ENCODE peak calls at places on chromosomes 4 and X, in ten cellular contexts. One of them, this sample, is unnamed.

GRCh38 chr4:130849985-130850632 is 1754.2 kb downstream of the C4orf33 start:
- DNase-seq in mammary epithelial cell: no peak
- DNase-seq in RWPE1: no peak
- DNase-seq in H9: no peak
- DNase-seq in lower leg skin: no peak
- DNase-seq in CD14-positive monocyte: no peak
- DNase-seq in psoas muscle: no peak
- DNase-seq in coronary artery: no peak
- DNase-seq in fibroblast of mammary gland: peak
- DNase-seq in CD4-positive, alpha-beta T cell: no peak
- DNase-seq in this sample: no peak

GRCh38 chrX:109336141-109336540 is 145.7 kb downstream of the GUCY2F start:
- DNase-seq in coronary artery: no peak
- DNase-seq in fibroblast of mammary gland: no peak
- DNase-seq in CD14-positive monocyte: no peak
- DNase-seq in mammary epithelial cell: no peak
- DNase-seq in lower leg skin: no peak
- DNase-seq in CD4-positive, alpha-beta T cell: no peak
- DNase-seq in RWPE1: no peak
- DNase-seq in H9: no peak
- DNase-seq in psoas muscle: no peak
- DNase-seq in this sample: no peak

GRCh38 chr4:113384600-113384999 is 335.1 kb downstream of the ANK2 start:
- DNase-seq in fibroblast of mammary gland: peak
- DNase-seq in CD14-positive monocyte: no peak
- DNase-seq in psoas muscle: no peak
- DNase-seq in CD4-positive, alpha-beta T cell: no peak
- DNase-seq in lower leg skin: no peak
- DNase-seq in H9: no peak
- DNase-seq in RWPE1: peak
- DNase-seq in coronary artery: no peak
- DNase-seq in mammary epithelial cell: peak
- DNase-seq in this sample: no peak

GRCh38 chrX:71991164-71991563 is 80.5 kb downstream of the NHSL2 start:
- DNase-seq in lower leg skin: peak
- DNase-seq in CD4-positive, alpha-beta T cell: no peak
- DNase-seq in H9: no peak
- DNase-seq in CD14-positive monocyte: no peak
- DNase-seq in fibroblast of mammary gland: no peak
- DNase-seq in mammary epithelial cell: no peak
- DNase-seq in coronary artery: no peak
- DNase-seq in RWPE1: no peak
- DNase-seq in psoas muscle: no peak
- DNase-seq in this sample: no peak

GRCh38 chr4:110620352-110621327 is 2.2 kb downstream of the PITX2 start:
- DNase-seq in lower leg skin: peak
- DNase-seq in CD14-positive monocyte: no peak
- DNase-seq in fibroblast of mammary gland: no peak
- DNase-seq in coronary artery: peak
- DNase-seq in CD4-positive, alpha-beta T cell: no peak
- DNase-seq in psoas muscle: peak
- DNase-seq in H9: peak
- DNase-seq in RWPE1: peak
- DNase-seq in mammary epithelial cell: no peak
- DNase-seq in this sample: peak

GRCh38 chr4:147060171-147060931 is 114.7 kb upstream of the TTC29 start:
- DNase-seq in CD4-positive, alpha-beta T cell: no peak
- DNase-seq in RWPE1: no peak
- DNase-seq in CD14-positive monocyte: no peak
- DNase-seq in H9: no peak
- DNase-seq in mammary epithelial cell: peak
- DNase-seq in psoas muscle: no peak
- DNase-seq in coronary artery: no peak
- DNase-seq in fibroblast of mammary gland: peak
- DNase-seq in lower leg skin: no peak
- DNase-seq in this sample: no peak

GRCh38 chrX:23228950-23229448 is 105.7 kb upstream of the PTCHD1 start:
- DNase-seq in H9: no peak
- DNase-seq in coronary artery: no peak
- DNase-seq in fibroblast of mammary gland: no peak
- DNase-seq in lower leg skin: no peak
- DNase-seq in psoas muscle: no peak
- DNase-seq in CD14-positive monocyte: no peak
- DNase-seq in mammary epithelial cell: no peak
- DNase-seq in RWPE1: no peak
- DNase-seq in CD4-positive, alpha-beta T cell: no peak
- DNase-seq in this sample: no peak

GRCh38 chr4:164902608-164903007 is 25.6 kb downstream of the APELA start:
- DNase-seq in H9: no peak
- DNase-seq in RWPE1: no peak
- DNase-seq in lower leg skin: no peak
- DNase-seq in fibroblast of mammary gland: no peak
- DNase-seq in mammary epithelial cell: no peak
- DNase-seq in coronary artery: no peak
- DNase-seq in psoas muscle: no peak
- DNase-seq in CD14-positive monocyte: no peak
- DNase-seq in CD4-positive, alpha-beta T cell: no peak
- DNase-seq in this sample: no peak

GRCh38 chrX:155767101-155767878 is 113.9 kb upstream of the VAMP7 start:
- DNase-seq in RWPE1: peak
- DNase-seq in fibroblast of mammary gland: peak
- DNase-seq in lower leg skin: no peak
- DNase-seq in psoas muscle: peak
- DNase-seq in CD14-positive monocyte: no peak
- DNase-seq in H9: peak
- DNase-seq in mammary epithelial cell: peak
- DNase-seq in coronary artery: peak
- DNase-seq in CD4-positive, alpha-beta T cell: peak
- DNase-seq in this sample: peak

GRCh38 chr4:2535386-2536192 is 858 bp upstream of the FAM193A start:
- DNase-seq in fibroblast of mammary gland: peak
- DNase-seq in RWPE1: no peak
- DNase-seq in coronary artery: peak
- DNase-seq in CD4-positive, alpha-beta T cell: peak
- DNase-seq in mammary epithelial cell: no peak
- DNase-seq in lower leg skin: peak
- DNase-seq in CD14-positive monocyte: peak
- DNase-seq in psoas muscle: peak
- DNase-seq in H9: peak
- DNase-seq in this sample: peak

GRCh38 chr4:173240696-173241095 is 72.1 kb downstream of the GALNT7 start:
- DNase-seq in coronary artery: no peak
- DNase-seq in H9: no peak
- DNase-seq in RWPE1: no peak
- DNase-seq in lower leg skin: no peak
- DNase-seq in fibroblast of mammary gland: no peak
- DNase-seq in mammary epithelial cell: no peak
- DNase-seq in psoas muscle: no peak
- DNase-seq in CD14-positive monocyte: no peak
- DNase-seq in CD4-positive, alpha-beta T cell: no peak
- DNase-seq in this sample: no peak

GRCh38 chr4:3605491-3605890 is 73.3 kb upstream of the LRPAP1 start:
- DNase-seq in fibroblast of mammary gland: no peak
- DNase-seq in mammary epithelial cell: no peak
- DNase-seq in coronary artery: no peak
- DNase-seq in RWPE1: no peak
- DNase-seq in H9: no peak
- DNase-seq in CD14-positive monocyte: no peak
- DNase-seq in psoas muscle: no peak
- DNase-seq in CD4-positive, alpha-beta T cell: no peak
- DNase-seq in lower leg skin: no peak
- DNase-seq in this sample: no peak

GRCh38 chr4:112767386-112767785 is 130.4 kb downstream of the LARP7 start:
- DNase-seq in RWPE1: no peak
- DNase-seq in H9: no peak
- DNase-seq in fibroblast of mammary gland: no peak
- DNase-seq in CD4-positive, alpha-beta T cell: no peak
- DNase-seq in mammary epithelial cell: no peak
- DNase-seq in psoas muscle: no peak
- DNase-seq in coronary artery: no peak
- DNase-seq in lower leg skin: no peak
- DNase-seq in CD14-positive monocyte: no peak
- DNase-seq in this sample: no peak

GRCh38 chr4:67019670-67020069 is 525.6 kb downstream of the CENPC start:
- DNase-seq in H9: no peak
- DNase-seq in coronary artery: no peak
- DNase-seq in lower leg skin: no peak
- DNase-seq in CD4-positive, alpha-beta T cell: no peak
- DNase-seq in mammary epithelial cell: no peak
- DNase-seq in RWPE1: no peak
- DNase-seq in psoas muscle: no peak
- DNase-seq in CD14-positive monocyte: no peak
- DNase-seq in fibroblast of mammary gland: no peak
- DNase-seq in this sample: no peak

GRCh38 chr4:185885604-185886003 is 73.6 kb upstream of the SORBS2 start:
- DNase-seq in coronary artery: no peak
- DNase-seq in H9: no peak
- DNase-seq in mammary epithelial cell: no peak
- DNase-seq in psoas muscle: no peak
- DNase-seq in CD14-positive monocyte: no peak
- DNase-seq in RWPE1: no peak
- DNase-seq in lower leg skin: no peak
- DNase-seq in CD4-positive, alpha-beta T cell: no peak
- DNase-seq in fibroblast of mammary gland: no peak
- DNase-seq in this sample: no peak

GRCh38 chr4:185885075-185885474 is 73.1 kb upstream of the SORBS2 start:
- DNase-seq in H9: no peak
- DNase-seq in RWPE1: no peak
- DNase-seq in psoas muscle: no peak
- DNase-seq in coronary artery: no peak
- DNase-seq in CD14-positive monocyte: no peak
- DNase-seq in mammary epithelial cell: no peak
- DNase-seq in CD4-positive, alpha-beta T cell: no peak
- DNase-seq in lower leg skin: no peak
- DNase-seq in fibroblast of mammary gland: no peak
- DNase-seq in this sample: no peak

GRCh38 chr4:185881427-185881826 is 69.4 kb upstream of the SORBS2 start:
- DNase-seq in CD4-positive, alpha-beta T cell: no peak
- DNase-seq in psoas muscle: no peak
- DNase-seq in RWPE1: no peak
- DNase-seq in fibroblast of mammary gland: no peak
- DNase-seq in CD14-positive monocyte: no peak
- DNase-seq in lower leg skin: no peak
- DNase-seq in coronary artery: no peak
- DNase-seq in H9: no peak
- DNase-seq in mammary epithelial cell: no peak
- DNase-seq in this sample: no peak

GRCh38 chr4:185880571-185880970 is 68.6 kb upstream of the SORBS2 start:
- DNase-seq in RWPE1: no peak
- DNase-seq in mammary epithelial cell: no peak
- DNase-seq in fibroblast of mammary gland: no peak
- DNase-seq in psoas muscle: no peak
- DNase-seq in CD4-positive, alpha-beta T cell: no peak
- DNase-seq in coronary artery: no peak
- DNase-seq in CD14-positive monocyte: no peak
- DNase-seq in lower leg skin: no peak
- DNase-seq in H9: no peak
- DNase-seq in this sample: no peak

GRCh38 chr4:185883591-185883990 is 71.6 kb upstream of the SORBS2 start:
- DNase-seq in mammary epithelial cell: no peak
- DNase-seq in psoas muscle: no peak
- DNase-seq in H9: no peak
- DNase-seq in coronary artery: no peak
- DNase-seq in CD14-positive monocyte: no peak
- DNase-seq in fibroblast of mammary gland: no peak
- DNase-seq in RWPE1: no peak
- DNase-seq in lower leg skin: no peak
- DNase-seq in CD4-positive, alpha-beta T cell: no peak
- DNase-seq in this sample: no peak
- TF ChIP-seq CTCF in mammary epithelial cell: no peak
- TF ChIP-seq CTCF in psoas muscle: no peak
- TF ChIP-seq CTCF in H9: no peak
- TF ChIP-seq CTCF in coronary artery: no peak
- TF ChIP-seq CTCF in CD14-positive monocyte: no peak
- TF ChIP-seq CTCF in fibroblast of mammary gland: no peak
- TF ChIP-seq CTCF in RWPE1: no peak
- TF ChIP-seq CTCF in lower leg skin: no peak
- TF ChIP-seq CTCF in CD4-positive, alpha-beta T cell: no peak
- TF ChIP-seq CTCF in this sample: no peak

GRCh38 chr4:87985097-87985886 is 9.8 kb downstream of the SPP1 start:
- DNase-seq in lower leg skin: no peak
- DNase-seq in fibroblast of mammary gland: peak
- DNase-seq in RWPE1: peak
- DNase-seq in H9: peak
- DNase-seq in CD14-positive monocyte: no peak
- DNase-seq in CD4-positive, alpha-beta T cell: no peak
- DNase-seq in mammary epithelial cell: peak
- DNase-seq in coronary artery: no peak
- DNase-seq in psoas muscle: peak
- DNase-seq in this sample: peak
- TF ChIP-seq CTCF in lower leg skin: no peak
- TF ChIP-seq CTCF in fibroblast of mammary gland: peak
- TF ChIP-seq CTCF in RWPE1: peak
- TF ChIP-seq CTCF in H9: peak
- TF ChIP-seq CTCF in CD14-positive monocyte: peak
- TF ChIP-seq CTCF in CD4-positive, alpha-beta T cell: peak
- TF ChIP-seq CTCF in mammary epithelial cell: peak
- TF ChIP-seq CTCF in coronary artery: peak
- TF ChIP-seq CTCF in psoas muscle: peak
- TF ChIP-seq CTCF in this sample: no peak

DNA sequence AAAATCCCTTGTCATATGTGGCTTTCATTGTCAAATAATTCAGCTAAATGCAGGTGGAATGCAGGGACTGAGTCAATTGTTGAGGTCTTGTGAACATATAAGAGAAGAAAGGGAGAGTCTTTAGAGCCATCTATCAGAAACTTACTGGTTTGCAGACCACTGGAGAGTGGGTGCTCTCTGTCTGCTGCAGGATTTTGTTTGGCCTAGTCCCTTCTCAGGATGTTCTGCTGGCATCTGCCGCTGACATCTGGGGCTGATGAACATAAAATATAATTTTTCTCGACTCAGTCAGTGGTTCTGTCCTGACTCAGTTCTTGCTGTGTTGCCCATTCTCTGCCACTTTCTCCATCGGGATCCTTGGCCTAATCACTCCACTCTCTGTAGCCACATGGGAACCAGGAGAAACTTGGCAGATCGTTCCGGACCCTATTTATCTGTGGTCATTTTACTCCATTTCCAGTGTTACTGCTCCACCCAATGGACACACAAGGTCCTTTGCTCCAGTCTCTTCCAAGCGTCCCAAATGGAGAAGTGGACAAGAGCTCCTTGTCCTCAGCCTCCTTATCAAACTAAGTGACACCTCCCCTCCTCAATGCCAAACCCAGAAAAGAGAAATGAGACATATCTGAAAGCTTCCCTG is 436.2 kb downstream of the FAT4 start:
- DNase-seq in coronary artery: no peak
- DNase-seq in RWPE1: no peak
- DNase-seq in psoas muscle: no peak
- DNase-seq in fibroblast of mammary gland: peak
- DNase-seq in CD4-positive, alpha-beta T cell: no peak
- DNase-seq in lower leg skin: no peak
- DNase-seq in CD14-positive monocyte: no peak
- DNase-seq in mammary epithelial cell: no peak
- DNase-seq in H9: peak
- DNase-seq in this sample: no peak
- TF ChIP-seq CTCF in coronary artery: no peak
- TF ChIP-seq CTCF in RWPE1: no peak
- TF ChIP-seq CTCF in psoas muscle: peak
- TF ChIP-seq CTCF in fibroblast of mammary gland: peak
- TF ChIP-seq CTCF in CD4-positive, alpha-beta T cell: no peak
- TF ChIP-seq CTCF in lower leg skin: no peak
- TF ChIP-seq CTCF in CD14-positive monocyte: no peak
- TF ChIP-seq CTCF in mammary epithelial cell: peak
- TF ChIP-seq CTCF in H9: peak
- TF ChIP-seq CTCF in this sample: no peak

GRCh38 chrX:15497865-15498264 is 2.7 kb upstream of the BMX start:
- DNase-seq in psoas muscle: no peak
- DNase-seq in coronary artery: no peak
- DNase-seq in RWPE1: peak
- DNase-seq in fibroblast of mammary gland: peak
- DNase-seq in H9: peak
- DNase-seq in lower leg skin: no peak
- DNase-seq in CD14-positive monocyte: no peak
- DNase-seq in CD4-positive, alpha-beta T cell: peak
- DNase-seq in mammary epithelial cell: peak
- DNase-seq in this sample: peak
- TF ChIP-seq CTCF in psoas muscle: peak
- TF ChIP-seq CTCF in coronary artery: peak
- TF ChIP-seq CTCF in RWPE1: peak
- TF ChIP-seq CTCF in fibroblast of mammary gland: peak
- TF ChIP-seq CTCF in H9: peak
- TF ChIP-seq CTCF in lower leg skin: no peak
- TF ChIP-seq CTCF in CD14-positive monocyte: peak
- TF ChIP-seq CTCF in CD4-positive, alpha-beta T cell: peak
- TF ChIP-seq CTCF in mammary epithelial cell: peak
- TF ChIP-seq CTCF in this sample: peak